ENCODE peak calls at places on chromosomes 3 and 15, in eight cellular contexts. One of them, this sample, is unnamed.

GRCh38 chr3:185362850-185363661 is at the start of gene MAP3K13:
- DNase-seq in choroid plexus epithelial cell: peak
- DNase-seq in HTR-8/SVneo: peak
- DNase-seq in germinal center: peak
- DNase-seq in naive thymus-derived CD8-positive, alpha-beta T cell: peak
- DNase-seq in T-helper 1 cell: no peak
- DNase-seq in A172: peak
- DNase-seq in heart right ventricle: peak
- DNase-seq in this sample: peak

GRCh38 chr3:189392969-189393368 is 221.2 kb downstream of the TPRG1 start:
- DNase-seq in A172: peak
- DNase-seq in naive thymus-derived CD8-positive, alpha-beta T cell: no peak
- DNase-seq in T-helper 1 cell: no peak
- DNase-seq in choroid plexus epithelial cell: peak
- DNase-seq in HTR-8/SVneo: no peak
- DNase-seq in heart right ventricle: no peak
- DNase-seq in germinal center: no peak
- DNase-seq in this sample: peak

GRCh38 chr3:122067588-122068240 is 12.6 kb downstream of the CD86 start:
- DNase-seq in T-helper 1 cell: no peak
- DNase-seq in HTR-8/SVneo: no peak
- DNase-seq in naive thymus-derived CD8-positive, alpha-beta T cell: no peak
- DNase-seq in choroid plexus epithelial cell: no peak
- DNase-seq in heart right ventricle: no peak
- DNase-seq in A172: no peak
- DNase-seq in germinal center: no peak
- DNase-seq in this sample: no peak

GRCh38 chr15:27665002-27665401 is 434.1 kb downstream of the OCA2 start:
- DNase-seq in choroid plexus epithelial cell: no peak
- DNase-seq in T-helper 1 cell: no peak
- DNase-seq in heart right ventricle: no peak
- DNase-seq in naive thymus-derived CD8-positive, alpha-beta T cell: no peak
- DNase-seq in A172: no peak
- DNase-seq in germinal center: no peak
- DNase-seq in HTR-8/SVneo: no peak
- DNase-seq in this sample: no peak

GRCh38 chr15:43249699-43250203 is 17.0 kb downstream of the TGM5 start:
- DNase-seq in T-helper 1 cell: no peak
- DNase-seq in naive thymus-derived CD8-positive, alpha-beta T cell: no peak
- DNase-seq in HTR-8/SVneo: peak
- DNase-seq in heart right ventricle: no peak
- DNase-seq in germinal center: no peak
- DNase-seq in choroid plexus epithelial cell: peak
- DNase-seq in A172: peak
- DNase-seq in this sample: no peak

GRCh38 chr3:107184375-107184774 is 192.9 kb upstream of the CCDC54 start:
- DNase-seq in naive thymus-derived CD8-positive, alpha-beta T cell: no peak
- DNase-seq in choroid plexus epithelial cell: peak
- DNase-seq in T-helper 1 cell: no peak
- DNase-seq in heart right ventricle: no peak
- DNase-seq in germinal center: no peak
- DNase-seq in A172: no peak
- DNase-seq in HTR-8/SVneo: no peak
- DNase-seq in this sample: no peak

GRCh38 chr3:10334461-10334860 is 13.5 kb upstream of the SEC13 start:
- DNase-seq in T-helper 1 cell: no peak
- DNase-seq in naive thymus-derived CD8-positive, alpha-beta T cell: no peak
- DNase-seq in germinal center: no peak
- DNase-seq in heart right ventricle: no peak
- DNase-seq in HTR-8/SVneo: no peak
- DNase-seq in choroid plexus epithelial cell: no peak
- DNase-seq in A172: peak
- DNase-seq in this sample: no peak

GRCh38 chr3:171838218-171838720 is 4.9 kb upstream of the TMEM212 start:
- DNase-seq in germinal center: no peak
- DNase-seq in heart right ventricle: peak
- DNase-seq in HTR-8/SVneo: no peak
- DNase-seq in choroid plexus epithelial cell: peak
- DNase-seq in A172: peak
- DNase-seq in T-helper 1 cell: no peak
- DNase-seq in naive thymus-derived CD8-positive, alpha-beta T cell: no peak
- DNase-seq in this sample: no peak